ENCODE peak calls at places on chromosomes 4 and X, in six cellular contexts. B is heart left ventricle, W is endodermal cell, K is fibroblast of mammary gland, C is epithelial cell of esophagus, F is heart right ventricle. A is an unnamed sample.
A peak's percentile ranks its signal among the peaks of the same experiment; 100 is the strongest.

GRCh38 chr4:184732126-184732525 is 1.8 kb downstream of the CENPU start:
- DNase-seq in K (peak; percentile 74), B (no peak), W (no peak), C (peak; percentile 99), F (no peak), A (no peak)

GRCh38 chr4:703336-704197 is 2.1 kb upstream of the PCGF3 start:
- DNase-seq in F (no peak), B (no peak), W (no peak), C (no peak), K (no peak), A (no peak)

GRCh38 chr4:121819216-121819980 is 4.3 kb downstream of the CCNA2 start:
- DNase-seq in F (no peak), W (no peak), B (no peak), K (no peak), C (no peak), A (no peak)

GRCh38 chr4:84985952-84986351 is 19.5 kb upstream of the WDFY3 start:
- DNase-seq in W (no peak), F (no peak), B (no peak), C (peak; percentile 78), K (peak; percentile 88), A (no peak)

GRCh38 chr4:110292994-110293744 is 94.8 kb upstream of the ELOVL6 start:
- DNase-seq in C (peak; percentile 42), F (no peak), B (no peak), K (no peak), W (no peak), A (no peak)

GRCh38 chr4:10032625-10033024 is 11.3 kb upstream of the SLC2A9 start:
- DNase-seq in C (peak; percentile 94), W (peak; percentile 25), B (no peak), K (peak; percentile 84), F (no peak), A (no peak)

GRCh38 chrX:28979876-28980275 is 392.6 kb downstream of the IL1RAPL1 start:
- DNase-seq in C (no peak), K (no peak), F (no peak), B (no peak), W (no peak), A (no peak)

GRCh38 chrX:100085851-100086250 is 324.2 kb downstream of the PCDH19 start:
- DNase-seq in B (no peak), K (peak; percentile 20), W (no peak), C (no peak), F (no peak), A (no peak)

GRCh38 chr4:120132935-120133334 is 66.3 kb upstream of the MAD2L1 start:
- DNase-seq in C (peak; percentile 41), W (no peak), B (no peak), F (no peak), K (peak; percentile 20), A (no peak)

GRCh38 chrX:20361081-20361889 is 94.6 kb upstream of the RPS6KA3 start:
- DNase-seq in K (peak; percentile 65), W (no peak), B (no peak), C (peak; percentile 40), F (no peak), A (no peak)

GRCh38 chr4:22573198-22573597 is 57.3 kb upstream of the ADGRA3 start:
- DNase-seq in C (peak; percentile 7), B (peak; percentile 61), W (no peak), K (peak; percentile 11), F (peak; percentile 36), A (no peak)

GRCh38 chr4:41661447-41662076 is 87.0 kb downstream of the PHOX2B start:
- DNase-seq in B (peak; percentile 50), W (peak; percentile 81), F (peak; percentile 56), K (peak; percentile 48), C (peak; percentile 50), A (peak; percentile 71)

GRCh38 chr4:180828455-180829018 is 1414.7 kb upstream of the TENM3 start:
- DNase-seq in W (peak; percentile 48), K (peak; percentile 85), F (peak; percentile 13), B (no peak), C (peak; percentile 82), A (no peak)

GRCh38 chr4:118997601-118998000 is 108.9 kb downstream of the SYNPO2 start:
- DNase-seq in C (peak; percentile 68), F (no peak), K (peak; percentile 5), B (no peak), W (no peak), A (no peak)

GRCh38 chr4:81164623-81165416 is 50.2 kb downstream of the PRKG2 start:
- DNase-seq in B (no peak), K (peak; percentile 87), C (peak; percentile 93), W (no peak), F (no peak), A (no peak)

GRCh38 chr4:46950826-46951225 is 41.8 kb upstream of the COX7B2 start:
- DNase-seq in C (no peak), K (no peak), F (no peak), B (no peak), W (no peak), A (no peak)

GRCh38 chr4:1469043-1469442 is 62.8 kb upstream of the NKX1-1 start:
- DNase-seq in K (no peak), W (no peak), B (no peak), F (no peak), C (no peak), A (no peak)

GRCh38 chrX:149704664-149705063 is 7.2 kb upstream of the MAGEA11 start:
- DNase-seq in B (no peak), K (no peak), F (no peak), C (peak; percentile 8), W (no peak), A (no peak)

GRCh38 chrX:20224814-20225487 is 41.8 kb downstream of the RPS6KA3 start:
- DNase-seq in B (no peak), C (peak; percentile 36), W (no peak), K (peak; percentile 56), F (no peak), A (no peak)

GRCh38 chr4:187383181-187383580 is 612.4 kb upstream of the ZFP42 start:
- DNase-seq in W (no peak), F (no peak), C (peak; percentile 75), B (no peak), K (no peak), A (no peak)

GRCh38 chrX:155767101-155767878 is 113.9 kb upstream of the VAMP7 start:
- DNase-seq in F (peak; percentile 73), C (peak; percentile 81), B (peak; percentile 50), W (peak; percentile 83), K (peak; percentile 77), A (no peak)

GRCh38 chr4:106222548-106222947 is 93.5 kb downstream of the TBCK start:
- DNase-seq in B (no peak), C (no peak), K (no peak), W (no peak), F (no peak), A (no peak)

GRCh38 chr4:58247792-58248191 is 1137.6 kb upstream of the IGFBP7 start:
- DNase-seq in B (no peak), K (no peak), C (no peak), F (no peak), W (peak; percentile 60), A (no peak)

GRCh38 chrX:37378399-37378798 is 29.2 kb downstream of the PRRG1 start:
- DNase-seq in C (peak; percentile 1), K (peak; percentile 79), W (no peak), F (no peak), B (no peak), A (no peak)

GRCh38 chr4:125389713-125390112 is 75.0 kb downstream of the FAT4 start:
- DNase-seq in W (no peak), K (peak; percentile 95), F (no peak), B (no peak), C (peak; percentile 85), A (no peak)

GRCh38 chr4:144582975-144583374 is 63.0 kb upstream of the HHIP start:
- DNase-seq in K (peak; percentile 14), F (no peak), C (peak; percentile 35), B (no peak), W (no peak), A (no peak)

GRCh38 chrX:21675931-21676330 is 17.8 kb upstream of the KLHL34 start:
- DNase-seq in K (no peak), W (no peak), C (no peak), B (no peak), F (no peak), A (no peak)

GRCh38 chr4:99305638-99306380 is 15.0 kb upstream of the ADH1A start:
- DNase-seq in K (no peak), F (no peak), B (no peak), C (no peak), W (no peak), A (no peak)
- TF ChIP-seq CTCF in K (no peak), F (no peak), B (no peak), C (no peak), W (no peak), A (no peak)

DNA sequence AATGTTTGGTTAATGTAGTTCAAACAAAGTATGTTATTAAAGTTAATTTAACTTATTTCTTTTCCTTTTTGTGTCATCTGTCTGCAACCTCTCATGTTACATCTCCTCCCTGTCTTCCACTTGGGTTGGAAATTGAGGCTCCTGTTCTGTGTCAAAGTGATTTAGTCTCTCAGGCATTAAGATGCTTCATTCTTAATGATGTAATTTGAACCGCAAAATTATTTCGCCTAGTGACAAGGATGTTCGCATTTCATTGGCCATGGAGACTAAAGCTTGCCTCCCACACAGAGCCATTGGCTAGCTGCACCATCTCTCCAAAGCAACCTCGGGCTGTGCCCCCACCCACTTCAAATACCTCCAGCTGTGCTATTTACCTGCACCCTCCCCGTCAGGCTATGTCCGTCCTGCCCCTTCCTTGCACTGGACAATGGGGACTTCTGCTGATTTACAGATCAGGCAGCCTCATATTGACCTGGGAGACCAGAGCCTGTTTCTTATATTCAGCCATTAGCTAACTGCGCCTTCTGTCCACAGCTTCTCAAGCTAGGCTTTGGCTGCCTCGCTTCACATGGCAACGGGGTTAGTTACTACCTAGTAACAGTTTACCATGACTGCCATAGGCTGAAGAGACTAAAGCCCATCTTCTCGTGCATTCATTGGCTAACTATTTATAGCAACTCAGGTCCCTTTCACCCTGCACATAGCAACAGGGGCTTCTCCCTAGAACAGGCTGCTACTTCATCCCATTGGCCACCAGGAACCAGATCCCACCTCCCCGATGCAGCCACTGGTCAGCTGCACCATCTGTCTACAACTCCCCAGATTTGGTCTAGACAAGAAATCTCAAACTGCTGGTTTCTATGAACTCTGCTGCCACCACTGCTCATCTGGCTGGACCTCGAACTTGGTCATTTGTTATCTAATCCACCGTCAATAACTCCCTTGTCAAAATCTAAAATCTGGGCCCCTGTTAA is 8.6 kb upstream of the ZNF157 start:
- DNase-seq in C (peak; percentile 92), B (peak; percentile 81), W (peak; percentile 93), F (peak; percentile 85), K (peak; percentile 94), A (peak; percentile 68)
- TF ChIP-seq CTCF in C (no peak), B (peak; percentile 12), W (no peak), F (no peak), K (no peak), A (no peak)

GRCh38 chrX:109384569-109385174 is 97.2 kb downstream of the GUCY2F start:
- DNase-seq in W (no peak), C (peak; percentile 43), F (peak; percentile 4), B (peak; percentile 12), K (peak; percentile 37), A (no peak)
- TF ChIP-seq CTCF in W (peak; percentile 92), C (peak; percentile 52), F (peak; percentile 45), B (peak; percentile 26), K (peak; percentile 49), A (peak; percentile 66)

GRCh38 chr4:4761128-4761991 is 98.1 kb upstream of the MSX1 start:
- DNase-seq in C (no peak), K (peak; percentile 4), F (no peak), W (peak; percentile 88), B (no peak), A (no peak)
- TF ChIP-seq CTCF in C (no peak), K (peak; percentile 24), F (no peak), W (peak; percentile 77), B (no peak), A (no peak)

GRCh38 chrX:153623310-153624029 is 23.5 kb upstream of the DUSP9 start:
- DNase-seq in C (no peak), K (no peak), W (no peak), F (no peak), B (no peak), A (no peak)
- TF ChIP-seq CTCF in C (no peak), K (no peak), W (no peak), F (no peak), B (no peak), A (no peak)

A was measured in mesothelial cell of epicardium.